ENCODE peak calls at places on chromosomes 16 and 17, in five cellular contexts. One of them, this sample, is unnamed.

GRCh38 chr17:76485569-76485968 is 15.7 kb downstream of the RHBDF2 start:
- DNase-seq in lower leg skin: peak; percentile 63
- DNase-seq in AG09309: no peak
- DNase-seq in IMR-90: no peak
- DNase-seq in GM10248: no peak
- DNase-seq in this sample: no peak

GRCh38 chr16:4200781-4201137 is 41.1 kb downstream of the SRL start:
- DNase-seq in lower leg skin: no peak
- DNase-seq in AG09309: no peak
- DNase-seq in IMR-90: peak; percentile 51
- DNase-seq in GM10248: no peak
- DNase-seq in this sample: peak; percentile 12

GRCh38 chr17:72439893-72440502 is 319.2 kb downstream of the SOX9 start:
- DNase-seq in lower leg skin: no peak
- DNase-seq in AG09309: no peak
- DNase-seq in IMR-90: no peak
- DNase-seq in GM10248: no peak
- DNase-seq in this sample: no peak

GRCh38 chr17:3665834-3666233 is 2.5 kb downstream of the TAX1BP3 start:
- DNase-seq in lower leg skin: no peak
- DNase-seq in AG09309: no peak
- DNase-seq in IMR-90: no peak
- DNase-seq in GM10248: no peak
- DNase-seq in this sample: no peak

GRCh38 chr16:83946154-83946780 is 6.8 kb upstream of the OSGIN1 start:
- DNase-seq in lower leg skin: no peak
- DNase-seq in AG09309: no peak
- DNase-seq in IMR-90: no peak
- DNase-seq in GM10248: no peak
- DNase-seq in this sample: no peak

GRCh38 chr17:50299776-50300175 is 25.5 kb downstream of the TMEM92 start:
- DNase-seq in lower leg skin: no peak
- DNase-seq in AG09309: no peak
- DNase-seq in IMR-90: no peak
- DNase-seq in GM10248: no peak
- DNase-seq in this sample: no peak

GRCh38 chr17:45130640-45131293 is 1.5 kb downstream of the PLCD3 start:
- DNase-seq in lower leg skin: no peak
- DNase-seq in AG09309: no peak
- DNase-seq in IMR-90: no peak
- DNase-seq in GM10248: no peak
- DNase-seq in this sample: no peak

GRCh38 chr16:28180660-28181556 is 30.9 kb downstream of the XPO6 start:
- DNase-seq in lower leg skin: no peak
- DNase-seq in AG09309: no peak
- DNase-seq in IMR-90: peak; percentile 70
- DNase-seq in GM10248: no peak
- DNase-seq in this sample: peak; percentile 38

GRCh38 chr16:71367243-71367976 is 8.9 kb downstream of the CALB2 start:
- DNase-seq in lower leg skin: no peak
- DNase-seq in AG09309: no peak
- DNase-seq in IMR-90: peak; percentile 21
- DNase-seq in GM10248: peak; percentile 62
- DNase-seq in this sample: no peak
- TF ChIP-seq CTCF in lower leg skin: no peak
- TF ChIP-seq CTCF in AG09309: peak; percentile 68
- TF ChIP-seq CTCF in IMR-90: peak; percentile 50
- TF ChIP-seq CTCF in GM10248: peak; percentile 71
- TF ChIP-seq CTCF in this sample: peak; percentile 58

GRCh38 chr16:19288872-19289799 is 3.6 kb downstream of the CLEC19A start:
- DNase-seq in lower leg skin: no peak
- DNase-seq in AG09309: no peak
- DNase-seq in IMR-90: no peak
- DNase-seq in GM10248: no peak
- DNase-seq in this sample: no peak
- TF ChIP-seq CTCF in lower leg skin: no peak
- TF ChIP-seq CTCF in AG09309: no peak
- TF ChIP-seq CTCF in IMR-90: no peak
- TF ChIP-seq CTCF in GM10248: no peak
- TF ChIP-seq CTCF in this sample: no peak

GRCh38 chr17:63699638-63700527 is at the start of gene LIMD2:
- DNase-seq in lower leg skin: no peak
- DNase-seq in AG09309: no peak
- DNase-seq in IMR-90: no peak
- DNase-seq in GM10248: peak; percentile 85
- DNase-seq in this sample: peak; percentile 32
- TF ChIP-seq CTCF in lower leg skin: no peak
- TF ChIP-seq CTCF in AG09309: no peak
- TF ChIP-seq CTCF in IMR-90: no peak
- TF ChIP-seq CTCF in GM10248: no peak
- TF ChIP-seq CTCF in this sample: no peak

DNA sequence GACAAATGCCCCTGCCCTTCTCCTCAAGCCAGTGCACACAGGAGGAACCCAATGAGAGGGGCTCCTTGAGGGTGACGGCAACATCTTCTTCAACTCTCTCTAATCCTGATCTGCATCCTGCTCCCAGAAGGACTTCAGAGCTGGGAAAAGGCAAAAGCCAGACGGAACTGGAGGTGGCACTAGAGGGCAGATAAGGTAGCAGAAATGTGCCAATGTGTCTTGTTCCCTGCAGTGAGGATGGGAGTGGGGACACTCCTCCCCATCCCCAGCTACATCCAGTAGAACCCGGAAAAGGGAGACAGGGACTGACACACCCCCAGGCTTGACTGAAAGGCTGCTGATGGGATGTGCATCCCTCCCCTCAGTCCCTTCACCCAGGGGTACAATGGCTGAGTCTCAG is 28.5 kb downstream of the SRCIN1 start:
- DNase-seq in lower leg skin: no peak
- DNase-seq in AG09309: no peak
- DNase-seq in IMR-90: no peak
- DNase-seq in GM10248: no peak
- DNase-seq in this sample: no peak
- TF ChIP-seq CTCF in lower leg skin: no peak
- TF ChIP-seq CTCF in AG09309: no peak
- TF ChIP-seq CTCF in IMR-90: no peak
- TF ChIP-seq CTCF in GM10248: no peak
- TF ChIP-seq CTCF in this sample: no peak

GRCh38 chr17:78252111-78252634 is 20.7 kb downstream of the TMEM235 start:
- DNase-seq in lower leg skin: no peak
- DNase-seq in AG09309: no peak
- DNase-seq in IMR-90: no peak
- DNase-seq in GM10248: peak; percentile 59
- DNase-seq in this sample: no peak

GRCh38 chr17:78253946-78254672 is 22.7 kb downstream of the TMEM235 start:
- DNase-seq in lower leg skin: peak; percentile 71
- DNase-seq in AG09309: no peak
- DNase-seq in IMR-90: peak; percentile 76
- DNase-seq in GM10248: peak; percentile 86
- DNase-seq in this sample: peak; percentile 80

GRCh38 chr17:78250891-78251772 is 19.7 kb downstream of the TMEM235 start:
- DNase-seq in lower leg skin: peak; percentile 63
- DNase-seq in AG09309: no peak
- DNase-seq in IMR-90: peak; percentile 76
- DNase-seq in GM10248: peak; percentile 94
- DNase-seq in this sample: peak; percentile 83

GRCh38 chr17:78251773-78252103 is 20.3 kb downstream of the TMEM235 start:
- DNase-seq in lower leg skin: no peak
- DNase-seq in AG09309: no peak
- DNase-seq in IMR-90: no peak
- DNase-seq in GM10248: no peak
- DNase-seq in this sample: no peak

GRCh38 chr17:78252701-78253635 is 21.5 kb downstream of the TMEM235 start:
- DNase-seq in lower leg skin: no peak
- DNase-seq in AG09309: no peak
- DNase-seq in IMR-90: no peak
- DNase-seq in GM10248: no peak
- DNase-seq in this sample: no peak
- TF ChIP-seq CTCF in lower leg skin: no peak
- TF ChIP-seq CTCF in AG09309: no peak
- TF ChIP-seq CTCF in IMR-90: no peak
- TF ChIP-seq CTCF in GM10248: no peak
- TF ChIP-seq CTCF in this sample: no peak

DNA sequence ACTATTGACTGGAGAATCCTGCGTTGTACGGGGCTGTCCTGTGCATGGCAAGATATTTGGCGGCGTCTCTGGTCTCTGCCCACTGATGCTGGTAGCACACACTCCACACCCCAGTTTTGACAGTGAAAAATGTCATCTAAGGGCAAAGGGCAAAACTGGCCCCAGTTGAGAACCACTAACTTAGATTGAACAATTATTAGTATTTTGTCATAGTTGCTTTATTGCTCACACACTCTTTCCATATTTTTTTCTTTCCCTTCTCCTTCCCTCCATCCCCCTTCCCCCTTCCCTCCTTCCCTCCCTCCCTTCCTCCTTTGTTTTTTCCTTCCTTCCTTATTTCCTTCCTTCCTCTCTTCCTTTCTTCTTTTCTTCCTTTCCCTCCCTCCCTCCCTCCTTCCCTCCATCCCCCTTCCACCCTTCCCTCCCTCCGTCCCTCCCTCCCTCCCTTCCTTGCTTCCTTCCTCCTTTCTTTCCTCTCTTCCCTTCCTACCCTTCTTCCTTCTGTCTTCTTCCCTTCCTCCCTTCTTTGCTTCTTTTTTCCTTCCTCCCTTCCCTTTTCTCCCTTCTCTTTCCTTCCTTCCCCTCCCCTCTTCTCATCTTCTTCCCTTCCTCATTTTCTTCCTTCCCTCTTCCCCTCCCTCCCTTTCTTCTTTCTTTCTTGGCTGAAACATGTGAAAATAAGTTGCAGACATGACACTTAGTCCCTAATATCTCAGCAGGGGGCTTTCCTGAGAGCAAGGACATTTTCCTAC is 5.5 kb downstream of the SHISA9 start:
- DNase-seq in lower leg skin: no peak
- DNase-seq in AG09309: no peak
- DNase-seq in IMR-90: no peak
- DNase-seq in GM10248: no peak
- DNase-seq in this sample: no peak
- TF ChIP-seq CTCF in lower leg skin: no peak
- TF ChIP-seq CTCF in AG09309: no peak
- TF ChIP-seq CTCF in IMR-90: no peak
- TF ChIP-seq CTCF in GM10248: no peak
- TF ChIP-seq CTCF in this sample: no peak

DNA sequence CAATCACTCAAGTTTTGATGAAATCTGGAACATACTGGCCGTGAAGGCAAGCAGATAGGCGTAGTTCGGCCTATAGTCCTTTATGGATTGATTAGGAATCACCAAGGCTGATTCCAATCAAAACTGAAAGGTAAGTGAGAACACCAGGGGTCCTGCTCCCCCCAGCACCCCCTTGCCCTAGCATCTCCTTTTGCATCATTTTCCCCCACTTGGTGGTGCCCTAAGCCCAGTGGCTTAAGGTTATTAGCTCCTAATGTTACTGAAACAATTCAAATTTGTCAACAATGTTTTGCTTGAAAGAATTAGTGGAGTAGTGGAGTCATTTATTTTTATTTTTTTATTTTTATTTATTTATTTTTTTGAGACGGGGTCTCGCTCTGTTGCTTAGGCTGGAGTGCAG is 4.9 kb downstream of the SLFN14 start:
- DNase-seq in lower leg skin: no peak
- DNase-seq in AG09309: no peak
- DNase-seq in IMR-90: no peak
- DNase-seq in GM10248: no peak
- DNase-seq in this sample: no peak
- TF ChIP-seq CTCF in lower leg skin: no peak
- TF ChIP-seq CTCF in AG09309: peak; percentile 22
- TF ChIP-seq CTCF in IMR-90: peak; percentile 22
- TF ChIP-seq CTCF in GM10248: peak; percentile 36
- TF ChIP-seq CTCF in this sample: peak; percentile 12

DNA sequence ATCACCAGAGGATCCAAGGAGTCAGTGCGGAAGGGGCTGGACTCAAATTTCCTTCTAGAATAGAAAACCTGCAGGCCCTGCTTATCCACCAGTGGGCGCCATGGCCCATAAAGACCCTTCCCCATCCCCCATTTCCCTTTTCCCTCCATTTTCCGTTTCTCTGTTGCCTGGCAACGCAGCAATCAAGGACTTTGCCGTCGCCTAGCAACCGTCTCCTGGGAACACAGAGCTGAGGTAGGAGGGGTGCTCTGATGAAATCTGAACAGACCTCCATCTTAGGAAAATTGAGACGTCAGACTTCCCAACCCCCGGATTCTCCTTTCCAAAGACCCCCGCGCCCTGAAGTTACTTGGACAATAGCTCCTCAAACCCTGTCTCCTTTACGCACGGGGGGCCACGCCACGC is 5.7 kb downstream of the DLG4 start:
- DNase-seq in lower leg skin: peak; percentile 57
- DNase-seq in AG09309: no peak
- DNase-seq in IMR-90: peak; percentile 73
- DNase-seq in GM10248: no peak
- DNase-seq in this sample: peak; percentile 79
- TF ChIP-seq CTCF in lower leg skin: no peak
- TF ChIP-seq CTCF in AG09309: peak; percentile 36
- TF ChIP-seq CTCF in IMR-90: peak; percentile 45
- TF ChIP-seq CTCF in GM10248: peak; percentile 33
- TF ChIP-seq CTCF in this sample: peak; percentile 60

This sample was measured in astrocyte of the spinal cord.